ENCODE peak calls at places on chromosomes 4 and X, in four cellular contexts. B, H, I and F are unnamed samples.

GRCh38 chr4:48340905-48341775 is at the start of gene SLAIN2:
- DNase-seq in H (peak), B (peak), I (peak), F (peak)

GRCh38 chr4:170391066-170391754 is 301.5 kb upstream of the AADAT start:
- DNase-seq in H (peak), I (peak), B (peak), F (no peak)

GRCh38 chr4:181528570-181529184 is 714.5 kb upstream of the TENM3 start:
- DNase-seq in I (peak), H (peak), B (peak), F (peak)

GRCh38 chr4:22593933-22594332 is 78.1 kb upstream of the ADGRA3 start:
- DNase-seq in I (no peak), B (no peak), H (no peak), F (no peak)

GRCh38 chr4:3377557-3377956 is 64.2 kb upstream of the HGFAC start:
- DNase-seq in I (no peak), B (no peak), H (no peak), F (no peak)

GRCh38 chr4:3437582-3437936 is 4.2 kb upstream of the HGFAC start:
- DNase-seq in I (no peak), B (no peak), H (no peak), F (no peak)

GRCh38 chr4:66095065-66095464 is 424.8 kb upstream of the EPHA5 start:
- DNase-seq in B (no peak), H (no peak), I (no peak), F (no peak)

GRCh38 chrX:66602381-66602938 is 36.4 kb downstream of the EDA2R start:
- DNase-seq in I (no peak), H (no peak), B (peak), F (no peak)

DNA sequence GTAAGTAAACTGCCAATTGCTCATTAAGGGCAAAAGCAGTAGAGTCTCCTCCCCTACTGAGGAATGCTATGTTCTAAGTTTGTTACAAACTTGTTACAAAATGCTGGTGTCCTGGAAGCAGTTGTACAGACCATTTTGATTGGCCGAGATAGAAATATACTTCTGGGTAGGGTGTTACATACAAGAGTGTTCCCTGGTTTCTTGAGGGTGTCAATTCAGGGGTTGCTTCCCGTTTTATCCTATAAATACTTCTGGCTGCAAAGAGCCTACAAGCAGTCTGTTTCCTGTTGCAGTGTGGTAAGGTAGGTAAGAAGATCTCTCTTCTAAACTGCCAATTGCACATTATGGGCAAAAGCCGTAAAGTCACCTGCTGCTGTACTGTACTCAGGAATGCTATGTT is 5.7 kb downstream of the TRPC5OS start:
- DNase-seq in I (no peak), B (no peak), H (no peak), F (no peak)
- H3K27ac ChIP-seq in I (no peak), B (no peak), H (no peak), F (no peak)

DNA sequence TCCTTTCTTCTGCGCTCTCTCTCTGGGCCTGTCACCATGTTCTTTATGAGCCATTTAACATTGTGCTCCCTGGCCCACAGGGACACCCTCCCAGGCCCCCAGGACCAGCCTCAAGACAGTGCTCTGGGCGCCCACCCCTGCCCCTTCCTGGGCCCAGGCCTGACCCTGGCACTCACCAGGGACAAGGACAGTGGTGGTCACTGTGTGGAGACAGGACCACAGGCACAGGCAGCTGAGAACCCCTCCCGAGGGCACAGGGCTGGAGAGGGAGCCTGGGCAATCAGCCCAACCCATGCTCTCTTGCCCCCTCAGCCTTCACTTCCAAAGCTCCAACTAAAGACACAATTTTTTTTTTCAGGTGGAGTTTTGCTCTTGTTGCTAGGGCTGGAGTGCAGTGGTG is 218.2 kb upstream of the PSAPL1 start:
- DNase-seq in B (no peak), I (no peak), H (no peak), F (no peak)
- H3K18ac ChIP-seq in B (no peak), I (peak), H (no peak), F (no peak)

GRCh38 chrX:153938226-153938786 is 3.5 kb upstream of the NAA10 start:
- DNase-seq in H (peak), B (no peak), I (no peak), F (no peak)

GRCh38 chrX:153944140-153944799 is at the start of gene RENBP:
- DNase-seq in B (peak), I (no peak), H (no peak), F (peak)

GRCh38 chrX:153939573-153939972 is 4.7 kb upstream of the NAA10 start:
- DNase-seq in H (no peak), B (no peak), I (no peak), F (no peak)

GRCh38 chrX:153944800-153945150 is 332 bp upstream of the RENBP start:
- DNase-seq in H (no peak), B (no peak), I (no peak), F (no peak)

DNA sequence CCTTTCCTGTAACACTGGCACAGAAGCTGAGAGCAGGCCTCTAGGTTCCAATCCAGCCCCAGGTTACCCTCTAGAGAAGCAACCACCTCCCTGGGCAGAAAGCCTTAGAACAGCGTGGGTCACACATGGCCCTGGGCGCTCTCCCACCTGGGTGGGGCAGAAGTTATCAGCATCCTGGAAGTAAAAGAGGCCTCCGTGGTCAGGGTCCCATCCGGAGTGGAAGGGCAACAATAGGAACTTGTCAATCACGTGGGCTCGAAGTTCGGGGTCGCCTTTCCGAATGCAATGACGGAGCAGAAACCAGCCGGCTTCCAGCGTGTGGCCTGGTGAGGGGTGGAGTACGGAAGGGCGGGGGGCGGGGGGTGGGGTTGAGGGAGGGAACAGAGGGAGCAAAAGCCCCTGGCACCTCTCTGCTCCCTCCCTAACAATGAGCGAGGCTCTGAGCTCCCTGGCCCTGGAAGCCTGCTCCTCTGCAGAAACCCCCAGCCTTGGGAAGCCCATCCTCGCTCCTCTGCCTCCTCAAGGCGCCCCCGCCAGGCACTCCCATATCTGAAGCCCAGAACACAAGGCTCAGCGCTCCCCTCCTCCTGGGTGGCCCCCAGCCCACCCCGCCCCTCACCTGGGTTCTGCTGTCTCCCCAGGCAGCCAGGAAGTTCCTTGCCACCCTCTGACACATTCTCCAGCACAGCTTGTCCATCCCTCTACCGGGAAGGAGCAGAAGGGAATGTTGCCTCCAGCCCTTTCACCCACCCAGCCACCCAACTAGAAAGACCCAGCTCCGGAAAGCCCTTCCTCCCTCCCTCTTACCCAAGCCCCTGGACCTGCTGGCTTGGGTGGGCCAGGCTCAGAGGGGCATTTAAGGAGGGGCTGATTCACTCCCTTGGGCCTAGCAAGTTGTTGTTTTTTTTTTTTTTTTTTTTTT is 2.9 kb downstream of the RENBP start:
- DNase-seq in H (no peak), I (no peak), B (peak), F (peak)
- H3K9ac ChIP-seq in H (no peak), I (peak), B (peak), F (no peak)

GRCh38 chr4:155629831-155630425 is 36.7 kb upstream of the GUCY1A1 start:
- DNase-seq in I (peak), B (no peak), H (peak), F (no peak)
- H3K27ac ChIP-seq in I (no peak), B (no peak), H (peak), F (no peak)

DNA sequence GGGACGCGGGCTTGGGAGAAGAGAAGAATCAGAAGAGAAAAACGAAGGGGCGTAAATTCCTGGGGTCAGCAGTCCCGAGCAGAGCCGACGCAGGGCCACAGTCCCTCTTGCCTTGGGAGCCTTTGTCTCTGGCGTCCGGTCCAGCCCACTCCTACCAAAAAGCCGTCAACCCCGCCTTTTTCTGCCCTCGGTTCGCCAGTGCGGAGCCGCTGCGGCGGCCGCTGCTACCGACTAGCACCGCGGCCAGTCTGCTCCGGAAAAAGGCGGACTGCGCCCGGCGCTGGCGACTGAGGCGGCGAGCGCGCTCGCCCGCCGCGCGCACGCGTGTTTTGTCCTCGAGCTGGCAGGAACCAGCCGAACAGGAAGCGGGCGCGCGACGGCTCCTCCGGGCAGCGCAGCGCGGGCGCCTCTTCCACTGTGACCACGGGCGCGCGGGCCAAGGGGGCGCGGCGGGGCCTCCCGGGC is 502 bp downstream of the HNRNPDL start:
- DNase-seq in I (no peak), H (no peak), B (peak), F (no peak)
- H3K18ac ChIP-seq in I (peak), H (peak), B (peak), F (peak)

GRCh38 chr4:74006009-74006476 is 7.6 kb upstream of the CXCL5 start:
- DNase-seq in B (no peak), I (peak), H (peak), F (no peak)

GRCh38 chr4:74005528-74005927 is 7.1 kb upstream of the CXCL5 start:
- DNase-seq in B (no peak), I (no peak), H (no peak), F (no peak)

GRCh38 chr4:74009307-74009706 is 10.8 kb upstream of the CXCL5 start:
- DNase-seq in H (no peak), B (no peak), I (no peak), F (no peak)

GRCh38 chr4:74000301-74000700 is 1.8 kb upstream of the CXCL5 start:
- DNase-seq in B (no peak), H (no peak), I (no peak), F (no peak)

DNA sequence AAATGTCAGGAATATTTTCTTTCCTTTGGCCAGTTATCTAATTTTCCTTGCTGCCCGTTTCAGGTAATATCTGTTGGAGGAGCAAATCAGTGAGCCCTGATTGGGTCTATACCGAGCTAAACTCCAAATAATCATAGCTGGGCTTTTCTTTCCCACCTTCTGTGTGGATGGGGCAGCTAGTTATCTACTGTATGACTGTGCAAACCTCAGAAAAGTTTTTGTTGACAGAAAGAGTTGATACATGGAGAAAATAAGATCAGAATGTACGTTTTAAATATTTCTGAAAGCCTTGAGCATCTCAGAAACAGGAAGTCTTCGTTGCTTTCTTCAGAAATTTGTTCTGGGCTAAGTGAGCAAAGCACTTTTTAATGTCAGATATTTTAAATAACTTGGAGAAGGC is 6.2 kb upstream of the CXCL5 start:
- DNase-seq in I (no peak), H (no peak), B (no peak), F (no peak)
- H3K9ac ChIP-seq in I (no peak), H (no peak), B (no peak), F (no peak)

GRCh38 chrX:47814853-47815252 is 21.8 kb upstream of the ZNF81 start:
- DNase-seq in H (no peak), B (peak), I (no peak), F (peak)

GRCh38 chrX:47817897-47818296 is 18.8 kb upstream of the ZNF81 start:
- DNase-seq in B (no peak), H (no peak), I (no peak), F (no peak)

GRCh38 chrX:47815901-47816845 is 20.5 kb upstream of the ZNF81 start:
- DNase-seq in I (no peak), H (no peak), B (peak), F (peak)

GRCh38 chrX:47817421-47817820 is 19.3 kb upstream of the ZNF81 start:
- DNase-seq in B (peak), I (no peak), H (no peak), F (no peak)
- H3K27ac ChIP-seq in B (no peak), I (no peak), H (no peak), F (no peak)

GRCh38 chrX:120761810-120762209 is 113.9 kb downstream of the CT47B1 start:
- DNase-seq in I (no peak), H (peak), B (no peak), F (no peak)
- H3K18ac ChIP-seq in I (no peak), H (no peak), B (no peak), F (no peak)